ENCODE peak calls at places on chromosomes 7 and 10, in seven cellular contexts. F, N, Y, E, D, B and W are unnamed samples.

GRCh38 chr10:73768881-73769280 is 13.0 kb upstream of the CHCHD1 start:
- DNase-seq in F (no peak), N (peak; percentile 55), Y (no peak), E (peak; percentile 50), D (no peak), B (no peak), W (no peak)

GRCh38 chr10:10394933-10395658 is 622.6 kb upstream of the CELF2 start:
- DNase-seq in F (no peak), N (no peak), Y (no peak), E (no peak), D (no peak), B (no peak), W (no peak)

GRCh38 chr7:11831383-11831726 is 643 bp downstream of the THSD7A start:
- DNase-seq in F (no peak), N (no peak), Y (no peak), E (no peak), D (no peak), B (no peak), W (no peak)

GRCh38 chr10:85124592-85124991 is 796.2 kb downstream of the CCSER2 start:
- DNase-seq in F (no peak), N (no peak), Y (no peak), E (no peak), D (no peak), B (no peak), W (no peak)

GRCh38 chr7:105853931-105854419 is 22.4 kb downstream of the ATXN7L1 start:
- DNase-seq in F (no peak), N (no peak), Y (no peak), E (peak; percentile 79), D (no peak), B (no peak), W (no peak)

GRCh38 chr10:24406809-24407483 is 198.0 kb downstream of the KIAA1217 start:
- DNase-seq in F (no peak), N (no peak), Y (no peak), E (no peak), D (no peak), B (no peak), W (no peak)

GRCh38 chr7:25968205-25968993 is 183.6 kb upstream of the NFE2L3 start:
- DNase-seq in F (no peak), N (no peak), Y (no peak), E (no peak), D (no peak), B (no peak), W (no peak)

GRCh38 chr10:42754155-42755027 is 28.2 kb upstream of the BMS1 start:
- DNase-seq in F (no peak), N (peak; percentile 60), Y (no peak), E (no peak), D (peak; percentile 84), B (no peak), W (no peak)

GRCh38 chr7:50348469-50349162 is 44.1 kb downstream of the IKZF1 start:
- DNase-seq in F (no peak), N (no peak), Y (no peak), E (no peak), D (no peak), B (no peak), W (no peak)

GRCh38 chr10:107163904-107164861 is at the start of gene SORCS1:
- DNase-seq in F (no peak), N (peak; percentile 60), Y (no peak), E (peak; percentile 78), D (peak; percentile 66), B (no peak), W (peak; percentile 42)

GRCh38 chr7:106326594-106327537 is 42.1 kb upstream of the NAMPT start:
- DNase-seq in F (no peak), N (no peak), Y (no peak), E (no peak), D (no peak), B (no peak), W (no peak)

GRCh38 chr10:73894245-73894971 is 16.5 kb upstream of the PLAU start:
- DNase-seq in F (no peak), N (no peak), Y (no peak), E (no peak), D (no peak), B (no peak), W (no peak)

GRCh38 chr7:63071920-63072319 is 926.7 kb upstream of the ZNF722 start:
- DNase-seq in F (no peak), N (no peak), Y (no peak), E (no peak), D (no peak), B (peak; percentile 21), W (no peak)

GRCh38 chr7:117350027-117350426 is 27.2 kb upstream of the WNT2 start:
- DNase-seq in F (no peak), N (no peak), Y (no peak), E (no peak), D (no peak), B (no peak), W (no peak)

GRCh38 chr10:71848325-71849277 is 2.5 kb downstream of the PSAP start:
- DNase-seq in F (no peak), N (no peak), Y (no peak), E (no peak), D (no peak), B (no peak), W (no peak)
- H3K4me1 ChIP-seq in F (peaks cover 63% of the 10 kb centered on the region), N (peaks cover 7% of the 10 kb centered on the region), Y (no peaks in the 10 kb centered on the region), E (peaks cover 65% of the 10 kb centered on the region), D (peaks cover 19% of the 10 kb centered on the region), B (no peaks in the 10 kb centered on the region), W (peaks cover 18% of the 10 kb centered on the region)

GRCh38 chr7:95602421-95602820 is 6.1 kb upstream of the PDK4 start:
- DNase-seq in F (no peak), N (no peak), Y (no peak), E (peak; percentile 66), D (no peak), B (no peak), W (no peak)

GRCh38 chr7:95608344-95609173 is 12.2 kb upstream of the PDK4 start:
- DNase-seq in F (peak; percentile 95), N (peak; percentile 57), Y (peak; percentile 92), E (peak; percentile 99), D (peak; percentile 97), B (peak; percentile 99), W (peak; percentile 72)

GRCh38 chr7:95607477-95608010 is 11.2 kb upstream of the PDK4 start:
- DNase-seq in F (no peak), N (no peak), Y (peak; percentile 54), E (peak; percentile 85), D (peak; percentile 14), B (no peak), W (no peak)

GRCh38 chr7:95601324-95601723 is 5.0 kb upstream of the PDK4 start:
- DNase-seq in F (no peak), N (no peak), Y (no peak), E (no peak), D (no peak), B (no peak), W (no peak)

GRCh38 chr7:95605275-95605674 is 9.0 kb upstream of the PDK4 start:
- DNase-seq in F (no peak), N (no peak), Y (no peak), E (peak; percentile 66), D (peak; percentile 59), B (no peak), W (no peak)
- H3K4me1 ChIP-seq in F (peaks cover 51% of the 10 kb centered on the region), N (no peaks in the 10 kb centered on the region), Y (peaks cover 7% of the 10 kb centered on the region), E (peaks cover 31% of the 10 kb centered on the region), D (peaks cover 11% of the 10 kb centered on the region), B (no peaks in the 10 kb centered on the region), W (peaks cover 13% of the 10 kb centered on the region)

GRCh38 chr7:81669476-81670105 is 100.3 kb downstream of the HGF start:
- DNase-seq in F (no peak), N (no peak), Y (no peak), E (no peak), D (no peak), B (no peak), W (no peak)
- H3K4me1 ChIP-seq in F (no peaks in the 10 kb centered on the region), N (no peaks in the 10 kb centered on the region), Y (no peaks in the 10 kb centered on the region), E (no peaks in the 10 kb centered on the region), D (no peaks in the 10 kb centered on the region), B (no peaks in the 10 kb centered on the region), W (peaks cover 7% of the 10 kb centered on the region)

GRCh38 chr10:63260103-63260859 is 127.2 kb downstream of the NRBF2 start:
- DNase-seq in F (no peak), N (no peak), Y (no peak), E (no peak), D (no peak), B (no peak), W (no peak)
- H3K4me1 ChIP-seq in F (peaks cover 88% of the 10 kb centered on the region), N (no peaks in the 10 kb centered on the region), Y (peaks cover 3% of the 10 kb centered on the region), E (peaks cover 85% of the 10 kb centered on the region), D (peaks cover 11% of the 10 kb centered on the region), B (no peaks in the 10 kb centered on the region), W (peaks cover 36% of the 10 kb centered on the region)

GRCh38 chr10:6602021-6602699 is 22.1 kb upstream of the PRKCQ start:
- DNase-seq in F (no peak), N (no peak), Y (no peak), E (no peak), D (no peak), B (no peak), W (no peak)

GRCh38 chr10:6602700-6603084 is 22.6 kb upstream of the PRKCQ start:
- DNase-seq in F (no peak), N (no peak), Y (no peak), E (no peak), D (no peak), B (no peak), W (no peak)

GRCh38 chr10:6600224-6600987 is 20.3 kb upstream of the PRKCQ start:
- DNase-seq in F (no peak), N (no peak), Y (no peak), E (no peak), D (no peak), B (no peak), W (no peak)

GRCh38 chr10:6603142-6604125 is 23.4 kb upstream of the PRKCQ start:
- DNase-seq in F (no peak), N (no peak), Y (no peak), E (no peak), D (no peak), B (no peak), W (no peak)

DNA sequence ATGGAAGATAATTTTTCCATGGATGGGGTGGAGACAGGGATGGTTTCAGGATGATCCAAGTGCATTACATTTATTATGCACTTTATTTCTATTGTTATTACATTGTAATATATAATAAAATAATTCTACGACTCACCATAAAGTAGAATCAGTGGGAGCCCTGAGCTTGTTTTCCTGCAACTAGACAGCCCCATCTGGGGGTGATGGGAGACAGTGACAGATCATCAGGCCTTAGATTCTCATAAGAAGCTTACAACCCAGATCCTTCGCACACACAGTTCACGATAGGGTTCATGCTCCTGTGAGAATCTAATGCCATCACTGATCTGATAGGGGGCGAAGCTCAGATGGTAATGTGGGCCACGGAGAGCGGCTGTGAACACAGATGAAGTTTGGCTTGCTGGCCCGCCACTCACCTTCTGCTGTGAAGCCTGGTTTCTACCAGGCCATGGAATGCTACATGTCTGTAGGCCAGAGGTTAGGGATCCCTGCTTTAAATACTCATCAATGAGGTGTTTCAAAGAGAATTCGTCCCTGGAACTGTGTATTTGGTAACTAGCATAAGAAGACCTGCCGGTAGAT is 21.2 kb upstream of the PRKCQ start:
- DNase-seq in F (no peak), N (no peak), Y (no peak), E (no peak), D (no peak), B (no peak), W (no peak)
- H3K4me1 ChIP-seq in F (no peaks in the 10 kb centered on the region), N (peaks cover 4% of the 10 kb centered on the region), Y (no peaks in the 10 kb centered on the region), E (no peaks in the 10 kb centered on the region), D (no peaks in the 10 kb centered on the region), B (no peaks in the 10 kb centered on the region), W (no peaks in the 10 kb centered on the region)